ENCODE peak calls at places on chromosomes 12 and 14, in eight cellular contexts. One of them, this sample, is unnamed.
A peak's percentile ranks its signal among the peaks of the same experiment; 100 is the strongest.

GRCh38 chr14:104316121-104316722 is 177.8 kb downstream of the KIF26A start:
- DNase-seq in hepatocyte: no peak
- DNase-seq in esophagus squamous epithelium: no peak
- DNase-seq in DND-41: no peak
- DNase-seq in CD8-positive, alpha-beta memory T cell: no peak
- DNase-seq in PC-3: no peak
- DNase-seq in H9: no peak
- DNase-seq in SJSA1: no peak
- DNase-seq in this sample: no peak

GRCh38 chr12:81078469-81079196 is 754 bp downstream of the ACSS3 start:
- DNase-seq in DND-41: no peak
- DNase-seq in hepatocyte: peak; percentile 54
- DNase-seq in CD8-positive, alpha-beta memory T cell: no peak
- DNase-seq in H9: no peak
- DNase-seq in PC-3: no peak
- DNase-seq in SJSA1: peak; percentile 9
- DNase-seq in esophagus squamous epithelium: no peak
- DNase-seq in this sample: no peak

GRCh38 chr14:82759691-82760090 is 1226.0 kb upstream of the SEL1L start:
- DNase-seq in CD8-positive, alpha-beta memory T cell: no peak
- DNase-seq in hepatocyte: no peak
- DNase-seq in PC-3: no peak
- DNase-seq in SJSA1: no peak
- DNase-seq in esophagus squamous epithelium: no peak
- DNase-seq in DND-41: no peak
- DNase-seq in H9: no peak
- DNase-seq in this sample: no peak

GRCh38 chr14:77111021-77111420 is 13.0 kb downstream of the CIPC start:
- DNase-seq in hepatocyte: no peak
- DNase-seq in DND-41: no peak
- DNase-seq in CD8-positive, alpha-beta memory T cell: no peak
- DNase-seq in PC-3: no peak
- DNase-seq in H9: peak; percentile 77
- DNase-seq in esophagus squamous epithelium: no peak
- DNase-seq in SJSA1: peak; percentile 82
- DNase-seq in this sample: no peak

GRCh38 chr14:99066378-99066777 is 205.6 kb downstream of the BCL11B start:
- DNase-seq in hepatocyte: no peak
- DNase-seq in PC-3: no peak
- DNase-seq in H9: peak; percentile 23
- DNase-seq in esophagus squamous epithelium: no peak
- DNase-seq in CD8-positive, alpha-beta memory T cell: no peak
- DNase-seq in SJSA1: no peak
- DNase-seq in DND-41: no peak
- DNase-seq in this sample: no peak

GRCh38 chr14:73286598-73286997 is 49.3 kb downstream of the PAPLN start:
- DNase-seq in hepatocyte: no peak
- DNase-seq in SJSA1: no peak
- DNase-seq in H9: no peak
- DNase-seq in esophagus squamous epithelium: no peak
- DNase-seq in DND-41: no peak
- DNase-seq in CD8-positive, alpha-beta memory T cell: no peak
- DNase-seq in PC-3: no peak
- DNase-seq in this sample: no peak

GRCh38 chr12:121794532-121795028 is 1.1 kb upstream of the RHOF start:
- DNase-seq in hepatocyte: no peak
- DNase-seq in H9: no peak
- DNase-seq in CD8-positive, alpha-beta memory T cell: peak; percentile 59
- DNase-seq in DND-41: no peak
- DNase-seq in esophagus squamous epithelium: no peak
- DNase-seq in PC-3: no peak
- DNase-seq in SJSA1: no peak
- DNase-seq in this sample: no peak

GRCh38 chr12:76866146-76866545 is 12.7 kb downstream of the CSRP2 start:
- DNase-seq in H9: no peak
- DNase-seq in PC-3: no peak
- DNase-seq in SJSA1: peak; percentile 54
- DNase-seq in DND-41: no peak
- DNase-seq in hepatocyte: no peak
- DNase-seq in esophagus squamous epithelium: no peak
- DNase-seq in CD8-positive, alpha-beta memory T cell: no peak
- DNase-seq in this sample: no peak

GRCh38 chr12:3168775-3169221 is 91.6 kb downstream of the TSPAN9 start:
- DNase-seq in PC-3: peak; percentile 91
- DNase-seq in hepatocyte: peak; percentile 91
- DNase-seq in DND-41: no peak
- DNase-seq in SJSA1: peak; percentile 88
- DNase-seq in CD8-positive, alpha-beta memory T cell: no peak
- DNase-seq in esophagus squamous epithelium: no peak
- DNase-seq in H9: no peak
- DNase-seq in this sample: no peak

GRCh38 chr12:46332260-46332659 is 40.3 kb downstream of the SLC38A2 start:
- DNase-seq in esophagus squamous epithelium: no peak
- DNase-seq in PC-3: peak; percentile 81
- DNase-seq in CD8-positive, alpha-beta memory T cell: no peak
- DNase-seq in SJSA1: peak; percentile 44
- DNase-seq in hepatocyte: no peak
- DNase-seq in DND-41: no peak
- DNase-seq in H9: no peak
- DNase-seq in this sample: no peak

GRCh38 chr12:67082221-67082620 is 186.9 kb upstream of the CAND1 start:
- DNase-seq in PC-3: no peak
- DNase-seq in DND-41: no peak
- DNase-seq in hepatocyte: no peak
- DNase-seq in H9: no peak
- DNase-seq in CD8-positive, alpha-beta memory T cell: no peak
- DNase-seq in SJSA1: no peak
- DNase-seq in esophagus squamous epithelium: no peak
- DNase-seq in this sample: no peak

GRCh38 chr12:71014180-71014785 is 93.7 kb upstream of the PTPRR start:
- DNase-seq in hepatocyte: peak; percentile 57
- DNase-seq in H9: no peak
- DNase-seq in esophagus squamous epithelium: no peak
- DNase-seq in DND-41: no peak
- DNase-seq in PC-3: peak; percentile 81
- DNase-seq in SJSA1: peak; percentile 50
- DNase-seq in CD8-positive, alpha-beta memory T cell: no peak
- DNase-seq in this sample: no peak

GRCh38 chr12:71024281-71024680 is 103.7 kb upstream of the PTPRR start:
- DNase-seq in CD8-positive, alpha-beta memory T cell: no peak
- DNase-seq in esophagus squamous epithelium: no peak
- DNase-seq in PC-3: no peak
- DNase-seq in hepatocyte: no peak
- DNase-seq in SJSA1: no peak
- DNase-seq in H9: no peak
- DNase-seq in DND-41: no peak
- DNase-seq in this sample: no peak

GRCh38 chr12:71019282-71019831 is 98.8 kb upstream of the PTPRR start:
- DNase-seq in DND-41: no peak
- DNase-seq in hepatocyte: no peak
- DNase-seq in SJSA1: no peak
- DNase-seq in esophagus squamous epithelium: no peak
- DNase-seq in CD8-positive, alpha-beta memory T cell: no peak
- DNase-seq in H9: no peak
- DNase-seq in PC-3: no peak
- DNase-seq in this sample: no peak

DNA sequence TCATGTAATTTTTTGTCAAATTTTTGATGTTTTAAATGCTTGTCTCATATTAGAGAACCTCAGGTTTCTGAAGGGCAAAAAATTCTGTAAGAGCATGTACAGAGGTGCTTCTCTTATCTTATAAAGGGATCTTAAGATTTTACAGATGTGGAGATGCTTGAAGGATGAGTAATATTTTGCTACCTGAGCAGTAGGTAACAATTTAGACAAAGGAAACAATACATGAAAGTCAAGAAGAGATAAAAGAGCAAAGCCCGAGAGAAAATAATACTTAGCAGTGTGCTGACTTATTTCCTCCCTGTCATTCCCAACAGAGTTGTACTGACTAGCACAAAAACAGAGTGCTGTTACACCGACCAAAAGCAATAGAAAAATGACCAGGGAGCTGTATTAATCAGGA is 98.1 kb upstream of the PTPRR start:
- DNase-seq in H9: no peak
- DNase-seq in hepatocyte: no peak
- DNase-seq in SJSA1: no peak
- DNase-seq in esophagus squamous epithelium: no peak
- DNase-seq in DND-41: no peak
- DNase-seq in CD8-positive, alpha-beta memory T cell: no peak
- DNase-seq in PC-3: no peak
- DNase-seq in this sample: no peak
- H3K9me3 ChIP-seq in H9: peaks cover 4% of the 10 kb centered on the region
- H3K9me3 ChIP-seq in hepatocyte: no peaks in the 10 kb centered on the region
- H3K9me3 ChIP-seq in SJSA1: no peaks in the 10 kb centered on the region
- H3K9me3 ChIP-seq in esophagus squamous epithelium: no peaks in the 10 kb centered on the region
- H3K9me3 ChIP-seq in DND-41: no peaks in the 10 kb centered on the region
- H3K9me3 ChIP-seq in CD8-positive, alpha-beta memory T cell: no peaks in the 10 kb centered on the region
- H3K9me3 ChIP-seq in PC-3: no peaks in the 10 kb centered on the region
- H3K9me3 ChIP-seq in this sample: no peaks in the 10 kb centered on the region

GRCh38 chr12:92036061-92036620 is 109.5 kb downstream of the BTG1 start:
- DNase-seq in esophagus squamous epithelium: no peak
- DNase-seq in SJSA1: no peak
- DNase-seq in CD8-positive, alpha-beta memory T cell: no peak
- DNase-seq in H9: no peak
- DNase-seq in PC-3: no peak
- DNase-seq in DND-41: no peak
- DNase-seq in hepatocyte: no peak
- DNase-seq in this sample: no peak

GRCh38 chr12:92036771-92037453 is 108.7 kb downstream of the BTG1 start:
- DNase-seq in H9: no peak
- DNase-seq in DND-41: no peak
- DNase-seq in PC-3: no peak
- DNase-seq in esophagus squamous epithelium: no peak
- DNase-seq in hepatocyte: peak; percentile 37
- DNase-seq in CD8-positive, alpha-beta memory T cell: no peak
- DNase-seq in SJSA1: no peak
- DNase-seq in this sample: no peak

GRCh38 chr12:92041742-92042141 is 103.9 kb downstream of the BTG1 start:
- DNase-seq in esophagus squamous epithelium: no peak
- DNase-seq in DND-41: peak; percentile 37
- DNase-seq in CD8-positive, alpha-beta memory T cell: no peak
- DNase-seq in hepatocyte: no peak
- DNase-seq in PC-3: peak; percentile 79
- DNase-seq in SJSA1: no peak
- DNase-seq in H9: no peak
- DNase-seq in this sample: no peak

GRCh38 chr12:92038476-92038875 is 107.2 kb downstream of the BTG1 start:
- DNase-seq in PC-3: no peak
- DNase-seq in SJSA1: no peak
- DNase-seq in esophagus squamous epithelium: no peak
- DNase-seq in H9: no peak
- DNase-seq in CD8-positive, alpha-beta memory T cell: no peak
- DNase-seq in hepatocyte: no peak
- DNase-seq in DND-41: no peak
- DNase-seq in this sample: no peak

GRCh38 chr12:92039048-92039447 is 106.6 kb downstream of the BTG1 start:
- DNase-seq in DND-41: no peak
- DNase-seq in H9: no peak
- DNase-seq in esophagus squamous epithelium: no peak
- DNase-seq in hepatocyte: no peak
- DNase-seq in CD8-positive, alpha-beta memory T cell: no peak
- DNase-seq in SJSA1: no peak
- DNase-seq in PC-3: no peak
- DNase-seq in this sample: no peak
- H3K9me3 ChIP-seq in DND-41: no peaks in the 10 kb centered on the region
- H3K9me3 ChIP-seq in H9: no peaks in the 10 kb centered on the region
- H3K9me3 ChIP-seq in esophagus squamous epithelium: no peaks in the 10 kb centered on the region
- H3K9me3 ChIP-seq in hepatocyte: no peaks in the 10 kb centered on the region
- H3K9me3 ChIP-seq in CD8-positive, alpha-beta memory T cell: no peaks in the 10 kb centered on the region
- H3K9me3 ChIP-seq in SJSA1: no peaks in the 10 kb centered on the region
- H3K9me3 ChIP-seq in PC-3: no peaks in the 10 kb centered on the region
- H3K9me3 ChIP-seq in this sample: peaks cover 2% of the 10 kb centered on the region

GRCh38 chr12:34166427-34167060 is 144.2 kb downstream of the ALG10 start:
- DNase-seq in esophagus squamous epithelium: no peak
- DNase-seq in PC-3: no peak
- DNase-seq in H9: no peak
- DNase-seq in DND-41: no peak
- DNase-seq in hepatocyte: no peak
- DNase-seq in SJSA1: no peak
- DNase-seq in CD8-positive, alpha-beta memory T cell: no peak
- DNase-seq in this sample: no peak

GRCh38 chr12:34163443-34163842 is 141.1 kb downstream of the ALG10 start:
- DNase-seq in DND-41: no peak
- DNase-seq in SJSA1: no peak
- DNase-seq in CD8-positive, alpha-beta memory T cell: no peak
- DNase-seq in PC-3: peak; percentile 43
- DNase-seq in H9: no peak
- DNase-seq in hepatocyte: no peak
- DNase-seq in esophagus squamous epithelium: no peak
- DNase-seq in this sample: no peak
- H3K9me3 ChIP-seq in DND-41: no peaks in the 10 kb centered on the region
- H3K9me3 ChIP-seq in SJSA1: no peaks in the 10 kb centered on the region
- H3K9me3 ChIP-seq in CD8-positive, alpha-beta memory T cell: no peaks in the 10 kb centered on the region
- H3K9me3 ChIP-seq in PC-3: no peaks in the 10 kb centered on the region
- H3K9me3 ChIP-seq in H9: peaks cover 46% of the 10 kb centered on the region
- H3K9me3 ChIP-seq in hepatocyte: no peaks in the 10 kb centered on the region
- H3K9me3 ChIP-seq in esophagus squamous epithelium: no peaks in the 10 kb centered on the region
- H3K9me3 ChIP-seq in this sample: no peaks in the 10 kb centered on the region

GRCh38 chr14:55603401-55603953 is 23.5 kb downstream of the KTN1 start:
- DNase-seq in H9: no peak
- DNase-seq in PC-3: no peak
- DNase-seq in DND-41: no peak
- DNase-seq in hepatocyte: no peak
- DNase-seq in CD8-positive, alpha-beta memory T cell: no peak
- DNase-seq in esophagus squamous epithelium: no peak
- DNase-seq in SJSA1: no peak
- DNase-seq in this sample: no peak

GRCh38 chr14:55604467-55604866 is 24.5 kb downstream of the KTN1 start:
- DNase-seq in hepatocyte: no peak
- DNase-seq in CD8-positive, alpha-beta memory T cell: no peak
- DNase-seq in SJSA1: no peak
- DNase-seq in esophagus squamous epithelium: no peak
- DNase-seq in PC-3: no peak
- DNase-seq in DND-41: no peak
- DNase-seq in H9: no peak
- DNase-seq in this sample: no peak

GRCh38 chr14:55604900-55605418 is 25.0 kb downstream of the KTN1 start:
- DNase-seq in H9: no peak
- DNase-seq in SJSA1: no peak
- DNase-seq in CD8-positive, alpha-beta memory T cell: no peak
- DNase-seq in hepatocyte: no peak
- DNase-seq in DND-41: no peak
- DNase-seq in esophagus squamous epithelium: no peak
- DNase-seq in PC-3: no peak
- DNase-seq in this sample: no peak

GRCh38 chr14:55607386-55607785 is 27.4 kb downstream of the KTN1 start:
- DNase-seq in DND-41: no peak
- DNase-seq in CD8-positive, alpha-beta memory T cell: no peak
- DNase-seq in hepatocyte: no peak
- DNase-seq in H9: no peak
- DNase-seq in PC-3: no peak
- DNase-seq in SJSA1: no peak
- DNase-seq in esophagus squamous epithelium: no peak
- DNase-seq in this sample: no peak

DNA sequence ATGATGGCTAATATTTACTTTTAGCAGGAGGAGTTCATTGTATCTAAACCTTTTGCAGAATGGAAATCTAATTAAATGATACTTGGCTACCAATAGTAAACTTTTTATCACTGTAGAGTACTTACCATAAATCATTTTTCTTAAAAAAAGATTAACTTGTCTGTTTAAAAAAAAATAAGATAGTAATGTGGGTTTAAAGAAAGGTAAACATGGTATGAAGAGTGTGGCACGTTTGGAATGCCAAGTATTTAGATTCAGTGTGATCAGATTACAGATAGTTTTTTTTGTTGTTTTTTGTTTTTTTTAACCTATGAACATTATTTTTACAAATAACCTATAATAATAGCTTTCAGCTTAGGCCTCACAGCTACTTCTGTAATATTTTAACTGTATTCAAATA is 25.8 kb downstream of the KTN1 start:
- DNase-seq in CD8-positive, alpha-beta memory T cell: no peak
- DNase-seq in DND-41: no peak
- DNase-seq in hepatocyte: no peak
- DNase-seq in H9: no peak
- DNase-seq in esophagus squamous epithelium: no peak
- DNase-seq in PC-3: peak; percentile 74
- DNase-seq in SJSA1: peak; percentile 50
- DNase-seq in this sample: no peak
- H3K9me3 ChIP-seq in CD8-positive, alpha-beta memory T cell: no peaks in the 10 kb centered on the region
- H3K9me3 ChIP-seq in DND-41: no peaks in the 10 kb centered on the region
- H3K9me3 ChIP-seq in hepatocyte: no peaks in the 10 kb centered on the region
- H3K9me3 ChIP-seq in H9: no peaks in the 10 kb centered on the region
- H3K9me3 ChIP-seq in esophagus squamous epithelium: no peaks in the 10 kb centered on the region
- H3K9me3 ChIP-seq in PC-3: no peaks in the 10 kb centered on the region
- H3K9me3 ChIP-seq in SJSA1: no peaks in the 10 kb centered on the region
- H3K9me3 ChIP-seq in this sample: no peaks in the 10 kb centered on the region